ENCODE peak calls at places on chromosomes 16 and 17, in ten cellular contexts. G is retina, R is activated T-cell treated with anti-CD3 and anti-CD28 coated beads for 4 hours, J is T-cell, L is GOT3, X is adipocyte, B is NT2/D1, S is RPMI7951, P is AG04450, D is AG08396. Y is an unnamed sample.

GRCh38 chr17:21125862-21126261 is 902 bp upstream of the DHRS7B start:
- DNase-seq in G (no peak), R (peak; percentile 50), J (peak; percentile 56), L (no peak), X (no peak), B (no peak), S (no peak), P (no peak), D (no peak), Y (no peak)

GRCh38 chr16:70649300-70649699 is 2.9 kb downstream of the IL34 start:
- DNase-seq in G (no peak), R (no peak), J (no peak), L (no peak), X (peak; percentile 19), B (no peak), S (no peak), P (no peak), D (no peak), Y (no peak)

GRCh38 chr17:43360376-43360738 is 38.4 kb upstream of the ARL4D start:
- DNase-seq in G (no peak), R (peak; percentile 75), J (peak; percentile 91), L (peak; percentile 60), X (peak; percentile 80), B (no peak), S (no peak), P (no peak), D (peak; percentile 56), Y (peak; percentile 93)

GRCh38 chr17:64109400-64109799 is 20.5 kb downstream of the ERN1 start:
- DNase-seq in G (no peak), R (no peak), J (no peak), L (no peak), X (no peak), B (no peak), S (no peak), P (no peak), D (no peak), Y (no peak)

GRCh38 chr17:8728991-8729390 is 15.6 kb downstream of the CCDC42 start:
- DNase-seq in G (no peak), R (no peak), J (no peak), L (no peak), X (no peak), B (no peak), S (no peak), P (no peak), D (no peak), Y (no peak)

GRCh38 chr16:15770512-15770911 is 86.3 kb downstream of the MYH11 start:
- DNase-seq in G (no peak), R (no peak), J (no peak), L (no peak), X (no peak), B (no peak), S (peak; percentile 13), P (peak; percentile 11), D (peak; percentile 75), Y (no peak)

GRCh38 chr16:57645691-57646387 is 17.4 kb downstream of the ADGRG1 start:
- DNase-seq in G (no peak), R (no peak), J (no peak), L (no peak), X (peak; percentile 15), B (no peak), S (peak; percentile 69), P (no peak), D (peak; percentile 39), Y (no peak)

GRCh38 chr17:71502443-71502842 is 618.4 kb upstream of the SOX9 start:
- DNase-seq in G (peak; percentile 9), R (no peak), J (no peak), L (no peak), X (no peak), B (no peak), S (peak; percentile 40), P (no peak), D (no peak), Y (no peak)

GRCh38 chr16:20042848-20043247 is 30.8 kb downstream of the GPR139 start:
- DNase-seq in G (no peak), R (no peak), J (no peak), L (no peak), X (no peak), B (no peak), S (peak; percentile 59), P (no peak), D (no peak), Y (no peak)

GRCh38 chr16:48811478-48811877 is 201.5 kb upstream of the N4BP1 start:
- DNase-seq in G (no peak), R (no peak), J (no peak), L (no peak), X (no peak), B (no peak), S (no peak), P (no peak), D (no peak), Y (no peak)

GRCh38 chr17:65600518-65600917 is 39.1 kb upstream of the AXIN2 start:
- DNase-seq in G (no peak), R (no peak), J (no peak), L (no peak), X (no peak), B (no peak), S (no peak), P (no peak), D (no peak), Y (no peak)

GRCh38 chr16:17230932-17231581 is 239.7 kb downstream of the XYLT1 start:
- DNase-seq in G (no peak), R (no peak), J (no peak), L (no peak), X (no peak), B (no peak), S (no peak), P (no peak), D (no peak), Y (no peak)

GRCh38 chr17:48457080-48457836 is 27.2 kb upstream of the SKAP1 start:
- DNase-seq in G (peak; percentile 82), R (peak; percentile 72), J (peak; percentile 65), L (no peak), X (peak; percentile 51), B (peak; percentile 36), S (peak; percentile 46), P (no peak), D (peak; percentile 69), Y (peak; percentile 32)

Y was measured in KG1.